ENCODE peak calls at places on chromosomes 11 and 22, in ten cellular contexts. J is RCC 7860; Z is T1000; A is lower lobe of right lung; Y is hypothalamus; E is NCI-H1694 treated with DMSO at 0.1 percent for 48 hours; S is GM04504; H is ACHN; N is activated CD4-positive, alpha-beta T cell treated with anti-CD3 and anti-CD28 coated beads for 24 hours; V is NCI-H345. F is an unnamed sample.

GRCh38 chr11:63499874-63500273 is 6.0 kb upstream of the LGALS12 start:
- DNase-seq in Z (no peak), V (no peak), A (no peak), H (no peak), J (no peak), N (no peak), E (no peak), Y (no peak), S (no peak), F (no peak)

GRCh38 chr22:45286854-45287551 is 2.3 kb downstream of the UPK3A start:
- DNase-seq in J (no peak), N (no peak), A (no peak), Z (no peak), S (no peak), V (no peak), E (no peak), H (no peak), Y (no peak), F (no peak)

GRCh38 chr11:10666976-10667892 is 26.3 kb downstream of the IRAG1 start:
- DNase-seq in A (no peak), H (no peak), E (no peak), Y (no peak), V (no peak), N (no peak), J (peak), S (no peak), Z (no peak), F (no peak)

GRCh38 chr22:36580846-36581245 is 51.9 kb upstream of the EIF3D start:
- DNase-seq in H (no peak), V (no peak), Z (no peak), S (no peak), N (no peak), E (no peak), A (no peak), J (no peak), Y (no peak), F (no peak)

GRCh38 chr11:27571151-27571840 is 64.7 kb upstream of the LIN7C start:
- DNase-seq in N (no peak), S (peak), V (no peak), J (no peak), Z (no peak), H (no peak), A (no peak), E (no peak), Y (no peak), F (no peak)

GRCh38 chr11:106468531-106468930 is 391.1 kb downstream of the AASDHPPT start:
- DNase-seq in V (no peak), Z (no peak), Y (no peak), S (no peak), N (no peak), J (no peak), A (no peak), E (no peak), H (no peak), F (no peak)

GRCh38 chr11:68331338-68331947 is 19.1 kb downstream of the LRP5 start:
- DNase-seq in S (no peak), V (no peak), Z (no peak), H (no peak), N (no peak), A (no peak), J (no peak), Y (no peak), E (no peak), F (no peak)

GRCh38 chr11:65243773-65244172 is 18.0 kb upstream of the POLA2 start:
- DNase-seq in Z (no peak), A (no peak), N (no peak), Y (no peak), J (no peak), S (no peak), V (no peak), E (no peak), H (no peak), F (no peak)

GRCh38 chr11:1561955-1562354 is 10.1 kb downstream of the DUSP8 start:
- DNase-seq in Z (no peak), S (no peak), A (peak), Y (no peak), J (no peak), H (no peak), V (no peak), E (no peak), N (no peak), F (no peak)

GRCh38 chr11:113176971-113177370 is 137.4 kb upstream of the TTC12 start:
- DNase-seq in V (no peak), Y (no peak), J (peak), S (peak), N (no peak), Z (no peak), A (no peak), H (no peak), E (no peak), F (no peak)

GRCh38 chr11:126564588-126564987 is 209.1 kb downstream of the ST3GAL4 start:
- DNase-seq in V (no peak), Z (no peak), A (no peak), H (no peak), N (no peak), Y (no peak), E (no peak), S (no peak), J (no peak), F (no peak)

GRCh38 chr11:85809191-85809590 is 1.8 kb downstream of the SYTL2 start:
- DNase-seq in A (no peak), Z (no peak), H (no peak), N (no peak), J (no peak), E (no peak), V (no peak), Y (no peak), S (no peak), F (no peak)

GRCh38 chr11:125275905-125276634 is 111.5 kb downstream of the PKNOX2 start:
- DNase-seq in E (no peak), A (no peak), Z (no peak), N (no peak), Y (no peak), S (no peak), H (no peak), J (no peak), V (peak), F (peak)

GRCh38 chr22:24445481-24446290 is 18.3 kb downstream of the ADORA2A start:
- DNase-seq in V (no peak), Z (no peak), A (no peak), E (no peak), J (peak), S (no peak), H (no peak), N (no peak), Y (no peak), F (no peak)

GRCh38 chr11:46361283-46362145 is 14.3 kb downstream of the DGKZ start:
- DNase-seq in J (no peak), Z (no peak), E (peak), N (peak), V (no peak), A (peak), H (no peak), Y (no peak), S (no peak), F (no peak)

GRCh38 chr11:27296406-27296994 is 66.5 kb downstream of the CCDC34 start:
- DNase-seq in Y (no peak), H (peak), Z (no peak), S (no peak), V (peak), N (no peak), E (peak), J (peak), A (no peak), F (peak)

GRCh38 chr22:40107756-40108437 is 69.8 kb upstream of the TNRC6B start:
- DNase-seq in S (peak), Z (peak), A (no peak), J (peak), E (no peak), H (peak), N (peak), Y (no peak), V (no peak), F (no peak)

GRCh38 chr11:82865841-82866240 is 34.4 kb downstream of the PRCP start:
- DNase-seq in E (no peak), Z (no peak), J (no peak), A (no peak), S (peak), N (no peak), V (no peak), Y (no peak), H (no peak), F (no peak)

GRCh38 chr11:10526974-10527918 is 13.7 kb downstream of the RNF141 start:
- DNase-seq in A (no peak), S (no peak), Y (no peak), V (no peak), Z (no peak), E (no peak), J (no peak), H (no peak), N (no peak), F (peak)